ENCODE peak calls at places on chromosomes 13 and 19, in ten cellular contexts. One of them, this sample, is unnamed.

GRCh38 chr19:33295621-33296472 is 6.5 kb downstream of the CEBPA start:
- DNase-seq in lower lobe of right lung: peak
- DNase-seq in fibroblast of the aortic adventitia: no peak
- DNase-seq in GM12865: peak
- DNase-seq in thoracic aorta: no peak
- DNase-seq in testis: no peak
- DNase-seq in GM10248: no peak
- DNase-seq in Calu3: no peak
- DNase-seq in fibroblast of villous mesenchyme: no peak
- DNase-seq in bronchial epithelial cell: no peak
- DNase-seq in this sample: no peak

GRCh38 chr13:99072356-99072755 is 94.5 kb upstream of the DOCK9 start:
- DNase-seq in lower lobe of right lung: no peak
- DNase-seq in fibroblast of the aortic adventitia: no peak
- DNase-seq in GM12865: no peak
- DNase-seq in thoracic aorta: no peak
- DNase-seq in testis: no peak
- DNase-seq in GM10248: no peak
- DNase-seq in Calu3: no peak
- DNase-seq in fibroblast of villous mesenchyme: no peak
- DNase-seq in bronchial epithelial cell: no peak
- DNase-seq in this sample: no peak

GRCh38 chr19:23758187-23759074 is at the start of gene ZNF681:
- DNase-seq in lower lobe of right lung: peak
- DNase-seq in fibroblast of the aortic adventitia: peak
- DNase-seq in GM12865: peak
- DNase-seq in thoracic aorta: peak
- DNase-seq in testis: peak
- DNase-seq in GM10248: peak
- DNase-seq in Calu3: peak
- DNase-seq in fibroblast of villous mesenchyme: peak
- DNase-seq in bronchial epithelial cell: peak
- DNase-seq in this sample: no peak

GRCh38 chr19:2013683-2013961 is 1.9 kb downstream of the BTBD2 start:
- DNase-seq in lower lobe of right lung: no peak
- DNase-seq in fibroblast of the aortic adventitia: no peak
- DNase-seq in GM12865: no peak
- DNase-seq in thoracic aorta: no peak
- DNase-seq in testis: no peak
- DNase-seq in GM10248: no peak
- DNase-seq in Calu3: no peak
- DNase-seq in fibroblast of villous mesenchyme: no peak
- DNase-seq in bronchial epithelial cell: no peak
- DNase-seq in this sample: no peak

GRCh38 chr13:102273111-102273510 is 128.7 kb downstream of the FGF14 start:
- DNase-seq in lower lobe of right lung: no peak
- DNase-seq in fibroblast of the aortic adventitia: no peak
- DNase-seq in GM12865: no peak
- DNase-seq in thoracic aorta: no peak
- DNase-seq in testis: no peak
- DNase-seq in GM10248: no peak
- DNase-seq in Calu3: no peak
- DNase-seq in fibroblast of villous mesenchyme: no peak
- DNase-seq in bronchial epithelial cell: no peak
- DNase-seq in this sample: no peak

GRCh38 chr13:48515732-48516131 is 17.1 kb downstream of the RCBTB2 start:
- DNase-seq in lower lobe of right lung: no peak
- DNase-seq in fibroblast of the aortic adventitia: no peak
- DNase-seq in GM12865: no peak
- DNase-seq in thoracic aorta: no peak
- DNase-seq in testis: peak
- DNase-seq in GM10248: no peak
- DNase-seq in Calu3: no peak
- DNase-seq in fibroblast of villous mesenchyme: no peak
- DNase-seq in bronchial epithelial cell: no peak
- DNase-seq in this sample: no peak

GRCh38 chr13:89514534-89515312 is 1832.8 kb upstream of the MIR17HG start:
- DNase-seq in lower lobe of right lung: no peak
- DNase-seq in fibroblast of the aortic adventitia: peak
- DNase-seq in GM12865: no peak
- DNase-seq in thoracic aorta: no peak
- DNase-seq in testis: no peak
- DNase-seq in GM10248: no peak
- DNase-seq in Calu3: no peak
- DNase-seq in fibroblast of villous mesenchyme: peak
- DNase-seq in bronchial epithelial cell: peak
- DNase-seq in this sample: peak

GRCh38 chr19:49689133-49690072 is at the start of gene ADM5:
- DNase-seq in lower lobe of right lung: peak
- DNase-seq in fibroblast of the aortic adventitia: no peak
- DNase-seq in GM12865: peak
- DNase-seq in thoracic aorta: no peak
- DNase-seq in testis: no peak
- DNase-seq in GM10248: no peak
- DNase-seq in Calu3: no peak
- DNase-seq in fibroblast of villous mesenchyme: peak
- DNase-seq in bronchial epithelial cell: peak
- DNase-seq in this sample: no peak

GRCh38 chr19:35045667-35046300 is 4.3 kb downstream of the HPN start:
- DNase-seq in lower lobe of right lung: no peak
- DNase-seq in fibroblast of the aortic adventitia: no peak
- DNase-seq in GM12865: peak
- DNase-seq in thoracic aorta: no peak
- DNase-seq in testis: no peak
- DNase-seq in GM10248: peak
- DNase-seq in Calu3: no peak
- DNase-seq in fibroblast of villous mesenchyme: no peak
- DNase-seq in bronchial epithelial cell: no peak
- DNase-seq in this sample: peak

GRCh38 chr19:18009412-18010066 is 1.6 kb downstream of the ARRDC2 start:
- DNase-seq in lower lobe of right lung: no peak
- DNase-seq in fibroblast of the aortic adventitia: no peak
- DNase-seq in GM12865: no peak
- DNase-seq in thoracic aorta: no peak
- DNase-seq in testis: no peak
- DNase-seq in GM10248: no peak
- DNase-seq in Calu3: peak
- DNase-seq in fibroblast of villous mesenchyme: no peak
- DNase-seq in bronchial epithelial cell: no peak
- DNase-seq in this sample: peak

GRCh38 chr19:53094749-53095575 is 8.3 kb downstream of the ZNF160 start:
- DNase-seq in lower lobe of right lung: no peak
- DNase-seq in fibroblast of the aortic adventitia: no peak
- DNase-seq in GM12865: no peak
- DNase-seq in thoracic aorta: no peak
- DNase-seq in testis: no peak
- DNase-seq in GM10248: no peak
- DNase-seq in Calu3: no peak
- DNase-seq in fibroblast of villous mesenchyme: no peak
- DNase-seq in bronchial epithelial cell: no peak
- DNase-seq in this sample: no peak

GRCh38 chr13:36431204-36432105 is 840 bp upstream of the CCNA1 start:
- DNase-seq in lower lobe of right lung: peak
- DNase-seq in fibroblast of the aortic adventitia: no peak
- DNase-seq in GM12865: no peak
- DNase-seq in thoracic aorta: no peak
- DNase-seq in testis: no peak
- DNase-seq in GM10248: no peak
- DNase-seq in Calu3: no peak
- DNase-seq in fibroblast of villous mesenchyme: no peak
- DNase-seq in bronchial epithelial cell: no peak
- DNase-seq in this sample: peak

GRCh38 chr19:17338440-17339078 is 1.2 kb downstream of the GTPBP3 start:
- DNase-seq in lower lobe of right lung: no peak
- DNase-seq in fibroblast of the aortic adventitia: no peak
- DNase-seq in GM12865: no peak
- DNase-seq in thoracic aorta: no peak
- DNase-seq in testis: no peak
- DNase-seq in GM10248: no peak
- DNase-seq in Calu3: no peak
- DNase-seq in fibroblast of villous mesenchyme: no peak
- DNase-seq in bronchial epithelial cell: no peak
- DNase-seq in this sample: no peak

GRCh38 chr13:93309886-93310520 is 83.4 kb downstream of the GPC6 start:
- DNase-seq in lower lobe of right lung: no peak
- DNase-seq in fibroblast of the aortic adventitia: peak
- DNase-seq in GM12865: peak
- DNase-seq in thoracic aorta: no peak
- DNase-seq in testis: no peak
- DNase-seq in GM10248: no peak
- DNase-seq in Calu3: no peak
- DNase-seq in fibroblast of villous mesenchyme: peak
- DNase-seq in bronchial epithelial cell: peak
- DNase-seq in this sample: peak

GRCh38 chr19:30029721-30030510 is 87.9 kb downstream of the URI1 start:
- DNase-seq in lower lobe of right lung: no peak
- DNase-seq in fibroblast of the aortic adventitia: peak
- DNase-seq in GM12865: peak
- DNase-seq in thoracic aorta: no peak
- DNase-seq in testis: no peak
- DNase-seq in GM10248: peak
- DNase-seq in Calu3: no peak
- DNase-seq in fibroblast of villous mesenchyme: no peak
- DNase-seq in bronchial epithelial cell: peak
- DNase-seq in this sample: peak

GRCh38 chr13:28751210-28751935 is 32.6 kb upstream of the SLC46A3 start:
- DNase-seq in lower lobe of right lung: no peak
- DNase-seq in fibroblast of the aortic adventitia: peak
- DNase-seq in GM12865: no peak
- DNase-seq in thoracic aorta: no peak
- DNase-seq in testis: no peak
- DNase-seq in GM10248: no peak
- DNase-seq in Calu3: no peak
- DNase-seq in fibroblast of villous mesenchyme: no peak
- DNase-seq in bronchial epithelial cell: no peak
- DNase-seq in this sample: peak

DNA sequence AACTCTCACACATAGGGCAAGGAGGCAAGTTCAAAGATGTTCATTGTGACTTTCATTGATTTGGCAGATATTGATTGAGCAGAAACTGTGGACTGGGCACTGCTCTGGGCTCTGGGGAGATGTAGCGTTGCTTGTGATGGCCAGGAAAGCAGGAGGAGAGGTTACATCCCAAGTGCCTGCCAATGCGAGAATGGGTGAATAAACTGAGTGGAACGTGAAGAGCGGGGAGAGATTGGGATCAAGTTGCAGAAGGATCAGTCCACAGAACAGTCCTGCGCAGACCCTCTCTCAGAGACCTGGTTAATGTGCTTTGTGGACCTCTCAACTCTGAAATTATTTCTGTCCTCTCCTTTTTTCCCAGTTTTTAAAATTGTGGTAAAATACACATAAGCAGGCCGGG is 124.0 kb upstream of the PEG3 start:
- DNase-seq in lower lobe of right lung: no peak
- DNase-seq in fibroblast of the aortic adventitia: no peak
- DNase-seq in GM12865: no peak
- DNase-seq in thoracic aorta: no peak
- DNase-seq in testis: no peak
- DNase-seq in GM10248: no peak
- DNase-seq in Calu3: no peak
- DNase-seq in fibroblast of villous mesenchyme: no peak
- DNase-seq in bronchial epithelial cell: no peak
- DNase-seq in this sample: no peak
- TF ChIP-seq CTCF in lower lobe of right lung: no peak
- TF ChIP-seq CTCF in fibroblast of the aortic adventitia: no peak
- TF ChIP-seq CTCF in GM12865: no peak
- TF ChIP-seq CTCF in thoracic aorta: no peak
- TF ChIP-seq CTCF in testis: no peak
- TF ChIP-seq CTCF in GM10248: no peak
- TF ChIP-seq CTCF in Calu3: no peak
- TF ChIP-seq CTCF in fibroblast of villous mesenchyme: no peak
- TF ChIP-seq CTCF in bronchial epithelial cell: no peak
- TF ChIP-seq CTCF in this sample: no peak

GRCh38 chr19:43759515-43759914 is 4.8 kb upstream of the SMG9 start:
- DNase-seq in lower lobe of right lung: no peak
- DNase-seq in fibroblast of the aortic adventitia: peak
- DNase-seq in GM12865: peak
- DNase-seq in thoracic aorta: no peak
- DNase-seq in testis: no peak
- DNase-seq in GM10248: no peak
- DNase-seq in Calu3: no peak
- DNase-seq in fibroblast of villous mesenchyme: peak
- DNase-seq in bronchial epithelial cell: peak
- DNase-seq in this sample: peak
- TF ChIP-seq CTCF in lower lobe of right lung: no peak
- TF ChIP-seq CTCF in fibroblast of the aortic adventitia: peak
- TF ChIP-seq CTCF in GM12865: peak
- TF ChIP-seq CTCF in thoracic aorta: no peak
- TF ChIP-seq CTCF in testis: no peak
- TF ChIP-seq CTCF in GM10248: peak
- TF ChIP-seq CTCF in Calu3: peak
- TF ChIP-seq CTCF in fibroblast of villous mesenchyme: peak
- TF ChIP-seq CTCF in bronchial epithelial cell: peak
- TF ChIP-seq CTCF in this sample: peak

GRCh38 chr19:57903298-57904174 is 12.9 kb downstream of the ZNF417 start:
- DNase-seq in lower lobe of right lung: no peak
- DNase-seq in fibroblast of the aortic adventitia: peak
- DNase-seq in GM12865: peak
- DNase-seq in thoracic aorta: no peak
- DNase-seq in testis: no peak
- DNase-seq in GM10248: no peak
- DNase-seq in Calu3: no peak
- DNase-seq in fibroblast of villous mesenchyme: peak
- DNase-seq in bronchial epithelial cell: peak
- DNase-seq in this sample: peak
- TF ChIP-seq CTCF in lower lobe of right lung: peak
- TF ChIP-seq CTCF in fibroblast of the aortic adventitia: peak
- TF ChIP-seq CTCF in GM12865: no peak
- TF ChIP-seq CTCF in thoracic aorta: no peak
- TF ChIP-seq CTCF in testis: peak
- TF ChIP-seq CTCF in GM10248: peak
- TF ChIP-seq CTCF in Calu3: no peak
- TF ChIP-seq CTCF in fibroblast of villous mesenchyme: peak
- TF ChIP-seq CTCF in bronchial epithelial cell: peak
- TF ChIP-seq CTCF in this sample: peak

DNA sequence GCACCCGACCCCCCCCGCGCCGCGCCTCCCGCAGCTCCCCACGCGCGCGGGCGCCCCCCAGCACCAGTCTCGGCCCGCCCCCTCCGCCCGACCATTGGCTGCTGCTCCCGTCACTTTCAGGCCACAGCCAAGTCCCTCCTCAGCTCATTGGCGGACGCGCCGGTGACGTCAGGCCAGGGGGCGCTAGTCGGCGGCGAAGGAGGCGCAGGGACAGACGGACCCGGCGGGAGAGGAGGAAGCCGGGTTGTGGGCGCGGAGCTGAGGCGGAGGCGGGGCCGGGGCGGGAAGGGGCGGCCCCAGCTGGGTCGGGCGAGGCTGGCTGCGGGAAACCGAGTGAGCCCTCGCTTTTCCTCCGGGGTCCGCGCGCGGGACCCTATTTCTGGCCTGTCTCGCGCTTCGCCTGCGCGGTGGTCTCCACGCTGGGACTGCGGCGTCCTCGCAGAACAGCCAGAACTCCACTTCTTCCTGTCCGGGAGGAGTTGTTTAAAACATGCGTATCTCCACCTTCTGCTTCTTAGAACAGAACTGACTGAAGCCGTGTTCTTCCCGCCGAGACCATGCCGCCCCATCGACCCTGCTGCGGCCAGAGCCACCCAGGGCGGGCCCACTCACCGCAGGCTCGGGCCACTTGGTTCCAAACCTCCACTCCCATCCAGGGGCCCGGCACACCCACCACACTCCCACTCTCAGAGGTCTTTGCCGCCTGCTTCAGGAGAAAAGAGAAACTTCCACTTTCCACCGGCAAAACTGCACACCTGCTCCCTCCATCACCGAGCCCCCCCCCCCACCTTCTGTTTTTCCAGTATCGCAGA is 459 bp upstream of the TMTC4 start:
- DNase-seq in lower lobe of right lung: peak
- DNase-seq in fibroblast of the aortic adventitia: peak
- DNase-seq in GM12865: peak
- DNase-seq in thoracic aorta: peak
- DNase-seq in testis: peak
- DNase-seq in GM10248: peak
- DNase-seq in Calu3: peak
- DNase-seq in fibroblast of villous mesenchyme: peak
- DNase-seq in bronchial epithelial cell: peak
- DNase-seq in this sample: peak
- TF ChIP-seq CTCF in lower lobe of right lung: peak
- TF ChIP-seq CTCF in fibroblast of the aortic adventitia: peak
- TF ChIP-seq CTCF in GM12865: peak
- TF ChIP-seq CTCF in thoracic aorta: peak
- TF ChIP-seq CTCF in testis: peak
- TF ChIP-seq CTCF in GM10248: peak
- TF ChIP-seq CTCF in Calu3: no peak
- TF ChIP-seq CTCF in fibroblast of villous mesenchyme: peak
- TF ChIP-seq CTCF in bronchial epithelial cell: peak
- TF ChIP-seq CTCF in this sample: no peak

This sample was measured in MCF 10A.